ENCODE peak calls at places on chromosomes 16 and 17, in five cellular contexts. One of them, this sample, is unnamed.

GRCh38 chr17:34382586-34383224 is 19.7 kb upstream of the CCL1 start:
- DNase-seq in uterus: no peak
- DNase-seq in cardiac muscle cell: no peak
- DNase-seq in thoracic aorta: no peak
- DNase-seq in body of pancreas: no peak
- DNase-seq in this sample: no peak

GRCh38 chr16:12529582-12529981 is 274.1 kb downstream of the CPPED1 start:
- DNase-seq in uterus: no peak
- DNase-seq in cardiac muscle cell: no peak
- DNase-seq in thoracic aorta: no peak
- DNase-seq in body of pancreas: no peak
- DNase-seq in this sample: no peak

GRCh38 chr17:29577778-29578211 is 9.3 kb downstream of the TP53I13 start:
- DNase-seq in uterus: peak; percentile 70
- DNase-seq in cardiac muscle cell: peak; percentile 71
- DNase-seq in thoracic aorta: no peak
- DNase-seq in body of pancreas: peak; percentile 3
- DNase-seq in this sample: no peak

GRCh38 chr17:69448431-69449102 is 34.1 kb downstream of the MAP2K6 start:
- DNase-seq in uterus: peak; percentile 37
- DNase-seq in cardiac muscle cell: peak; percentile 37
- DNase-seq in thoracic aorta: no peak
- DNase-seq in body of pancreas: peak; percentile 60
- DNase-seq in this sample: peak; percentile 29

GRCh38 chr17:73203135-73203787 is 10.4 kb downstream of the COG1 start:
- DNase-seq in uterus: no peak
- DNase-seq in cardiac muscle cell: peak; percentile 47
- DNase-seq in thoracic aorta: no peak
- DNase-seq in body of pancreas: peak; percentile 72
- DNase-seq in this sample: no peak

GRCh38 chr17:3944485-3945388 is 19.5 kb downstream of the ATP2A3 start:
- DNase-seq in uterus: peak; percentile 72
- DNase-seq in cardiac muscle cell: peak; percentile 65
- DNase-seq in thoracic aorta: no peak
- DNase-seq in body of pancreas: peak; percentile 34
- DNase-seq in this sample: peak; percentile 53

GRCh38 chr16:51767564-51767963 is 616.5 kb upstream of the SALL1 start:
- DNase-seq in uterus: peak; percentile 42
- DNase-seq in cardiac muscle cell: no peak
- DNase-seq in thoracic aorta: no peak
- DNase-seq in body of pancreas: no peak
- DNase-seq in this sample: no peak

GRCh38 chr17:81295678-81296381 is 723 bp upstream of the SLC38A10 start:
- DNase-seq in uterus: no peak
- DNase-seq in cardiac muscle cell: peak; percentile 35
- DNase-seq in thoracic aorta: no peak
- DNase-seq in body of pancreas: peak; percentile 89
- DNase-seq in this sample: no peak

GRCh38 chr16:23434380-23434779 is 18.6 kb downstream of the COG7 start:
- DNase-seq in uterus: no peak
- DNase-seq in cardiac muscle cell: peak; percentile 84
- DNase-seq in thoracic aorta: no peak
- DNase-seq in body of pancreas: peak; percentile 22
- DNase-seq in this sample: no peak

GRCh38 chr17:1229354-1229890 is 40.8 kb upstream of the BHLHA9 start:
- DNase-seq in uterus: peak; percentile 37
- DNase-seq in cardiac muscle cell: peak; percentile 13
- DNase-seq in thoracic aorta: no peak
- DNase-seq in body of pancreas: peak; percentile 40
- DNase-seq in this sample: peak; percentile 73

GRCh38 chr16:35552763-35553162 is 2093.4 kb downstream of the TP53TG3F start:
- DNase-seq in uterus: no peak
- DNase-seq in cardiac muscle cell: no peak
- DNase-seq in thoracic aorta: no peak
- DNase-seq in body of pancreas: no peak
- DNase-seq in this sample: no peak

GRCh38 chr16:73916839-73917594 is 379.6 kb upstream of the PSMD7 start:
- DNase-seq in uterus: no peak
- DNase-seq in cardiac muscle cell: peak; percentile 4
- DNase-seq in thoracic aorta: no peak
- DNase-seq in body of pancreas: no peak
- DNase-seq in this sample: peak; percentile 21

GRCh38 chr17:301681-302299 is 50.8 kb downstream of the RPH3AL start:
- DNase-seq in uterus: no peak
- DNase-seq in cardiac muscle cell: peak; percentile 54
- DNase-seq in thoracic aorta: no peak
- DNase-seq in body of pancreas: peak; percentile 23
- DNase-seq in this sample: peak; percentile 56

GRCh38 chr17:79711715-79712305 is 18.9 kb upstream of the ENPP7 start:
- DNase-seq in uterus: no peak
- DNase-seq in cardiac muscle cell: no peak
- DNase-seq in thoracic aorta: no peak
- DNase-seq in body of pancreas: no peak
- DNase-seq in this sample: no peak

GRCh38 chr17:74750327-74751069 is 2.1 kb downstream of the NHERF1 start:
- DNase-seq in uterus: no peak
- DNase-seq in cardiac muscle cell: no peak
- DNase-seq in thoracic aorta: no peak
- DNase-seq in body of pancreas: peak; percentile 97
- DNase-seq in this sample: no peak
- TF ChIP-seq CTCF in uterus: no peak
- TF ChIP-seq CTCF in cardiac muscle cell: no peak
- TF ChIP-seq CTCF in thoracic aorta: no peak
- TF ChIP-seq CTCF in body of pancreas: peak; percentile 15
- TF ChIP-seq CTCF in this sample: no peak

GRCh38 chr17:22303096-22303495 is 610.8 kb downstream of the KCNJ18 start:
- DNase-seq in uterus: no peak
- DNase-seq in cardiac muscle cell: no peak
- DNase-seq in thoracic aorta: no peak
- DNase-seq in body of pancreas: no peak
- DNase-seq in this sample: no peak

GRCh38 chr17:22303865-22304264 is 611.5 kb downstream of the KCNJ18 start:
- DNase-seq in uterus: no peak
- DNase-seq in cardiac muscle cell: no peak
- DNase-seq in thoracic aorta: no peak
- DNase-seq in body of pancreas: no peak
- DNase-seq in this sample: no peak

GRCh38 chr17:22300731-22301352 is 608.5 kb downstream of the KCNJ18 start:
- DNase-seq in uterus: no peak
- DNase-seq in cardiac muscle cell: no peak
- DNase-seq in thoracic aorta: no peak
- DNase-seq in body of pancreas: no peak
- DNase-seq in this sample: no peak

GRCh38 chr17:22300177-22300576 is 607.9 kb downstream of the KCNJ18 start:
- DNase-seq in uterus: no peak
- DNase-seq in cardiac muscle cell: no peak
- DNase-seq in thoracic aorta: no peak
- DNase-seq in body of pancreas: no peak
- DNase-seq in this sample: no peak

GRCh38 chr17:22301353-22301745 is 609.0 kb downstream of the KCNJ18 start:
- DNase-seq in uterus: no peak
- DNase-seq in cardiac muscle cell: no peak
- DNase-seq in thoracic aorta: no peak
- DNase-seq in body of pancreas: no peak
- DNase-seq in this sample: no peak
- H3K9me3 ChIP-seq in uterus: no peaks in the 10 kb centered on the region
- H3K9me3 ChIP-seq in cardiac muscle cell: no peaks in the 10 kb centered on the region
- H3K9me3 ChIP-seq in thoracic aorta: no peaks in the 10 kb centered on the region
- H3K9me3 ChIP-seq in body of pancreas: no peaks in the 10 kb centered on the region
- H3K9me3 ChIP-seq in this sample: peaks cover 5% of the 10 kb centered on the region

GRCh38 chr16:57648125-57648524 is 19.7 kb downstream of the ADGRG1 start:
- DNase-seq in uterus: no peak
- DNase-seq in cardiac muscle cell: no peak
- DNase-seq in thoracic aorta: no peak
- DNase-seq in body of pancreas: no peak
- DNase-seq in this sample: no peak

GRCh38 chr16:57648590-57649442 is 19.3 kb upstream of the ADGRG3 start:
- DNase-seq in uterus: peak; percentile 69
- DNase-seq in cardiac muscle cell: peak; percentile 88
- DNase-seq in thoracic aorta: no peak
- DNase-seq in body of pancreas: peak; percentile 86
- DNase-seq in this sample: peak; percentile 72

GRCh38 chr16:57649443-57649751 is 18.7 kb upstream of the ADGRG3 start:
- DNase-seq in uterus: no peak
- DNase-seq in cardiac muscle cell: no peak
- DNase-seq in thoracic aorta: no peak
- DNase-seq in body of pancreas: no peak
- DNase-seq in this sample: no peak

GRCh38 chr16:57651344-57652333 is 16.5 kb upstream of the ADGRG3 start:
- DNase-seq in uterus: no peak
- DNase-seq in cardiac muscle cell: no peak
- DNase-seq in thoracic aorta: no peak
- DNase-seq in body of pancreas: no peak
- DNase-seq in this sample: no peak

DNA sequence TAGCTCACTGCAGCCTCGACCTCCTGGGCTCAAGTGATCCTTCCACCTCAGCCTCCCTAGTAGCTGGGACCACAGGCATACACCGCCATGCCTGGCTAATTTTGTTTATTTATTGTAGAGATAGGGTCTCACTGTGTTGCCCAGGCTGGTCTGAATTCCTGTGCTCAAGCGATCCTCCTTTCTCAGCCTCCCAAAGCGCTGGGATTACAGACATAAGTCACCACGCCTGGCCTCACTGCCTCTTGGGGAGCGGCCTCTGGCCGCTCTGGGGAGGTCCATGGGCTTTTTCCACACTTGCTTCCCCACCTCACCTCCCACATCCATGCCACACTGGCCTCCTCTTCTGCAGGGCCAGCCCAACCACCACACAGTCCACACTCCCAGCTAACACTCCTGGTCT is 18.3 kb upstream of the ADGRG3 start:
- DNase-seq in uterus: no peak
- DNase-seq in cardiac muscle cell: no peak
- DNase-seq in thoracic aorta: no peak
- DNase-seq in body of pancreas: no peak
- DNase-seq in this sample: no peak
- H3K27me3 ChIP-seq in uterus: no peaks in the 10 kb centered on the region
- H3K27me3 ChIP-seq in cardiac muscle cell: no peaks in the 10 kb centered on the region
- H3K27me3 ChIP-seq in thoracic aorta: no peaks in the 10 kb centered on the region
- H3K27me3 ChIP-seq in body of pancreas: no peaks in the 10 kb centered on the region
- H3K27me3 ChIP-seq in this sample: peaks cover 17% of the 10 kb centered on the region

GRCh38 chr17:5789443-5789842 is 205.1 kb upstream of the NLRP1 start:
- DNase-seq in uterus: no peak
- DNase-seq in cardiac muscle cell: no peak
- DNase-seq in thoracic aorta: no peak
- DNase-seq in body of pancreas: no peak
- DNase-seq in this sample: no peak

GRCh38 chr17:5793899-5794298 is 209.6 kb upstream of the NLRP1 start:
- DNase-seq in uterus: no peak
- DNase-seq in cardiac muscle cell: no peak
- DNase-seq in thoracic aorta: no peak
- DNase-seq in body of pancreas: no peak
- DNase-seq in this sample: no peak

GRCh38 chr17:5794881-5795486 is 210.7 kb upstream of the NLRP1 start:
- DNase-seq in uterus: no peak
- DNase-seq in cardiac muscle cell: no peak
- DNase-seq in thoracic aorta: no peak
- DNase-seq in body of pancreas: no peak
- DNase-seq in this sample: no peak

GRCh38 chr17:5797447-5797846 is 213.1 kb upstream of the NLRP1 start:
- DNase-seq in uterus: no peak
- DNase-seq in cardiac muscle cell: no peak
- DNase-seq in thoracic aorta: no peak
- DNase-seq in body of pancreas: no peak
- DNase-seq in this sample: no peak

GRCh38 chr17:5793157-5793556 is 208.8 kb upstream of the NLRP1 start:
- DNase-seq in uterus: no peak
- DNase-seq in cardiac muscle cell: no peak
- DNase-seq in thoracic aorta: no peak
- DNase-seq in body of pancreas: no peak
- DNase-seq in this sample: no peak
- TF ChIP-seq CTCF in uterus: no peak
- TF ChIP-seq CTCF in cardiac muscle cell: no peak
- TF ChIP-seq CTCF in thoracic aorta: peak; percentile 20
- TF ChIP-seq CTCF in body of pancreas: no peak
- TF ChIP-seq CTCF in this sample: no peak

This sample was measured in left ventricle myocardium inferior.